ENCODE peak calls at places on chromosomes 11 and 22, in six cellular contexts. N, L, I, D, R and K are unnamed samples.

GRCh38 chr11:125951731-125952130 is 5.9 kb downstream of the VSIG10L2 start:
- DNase-seq in R (no peak), N (no peak), D (no peak), I (no peak), L (no peak), K (no peak)

GRCh38 chr11:9855579-9856260 is 191.8 kb downstream of the SWAP70 start:
- DNase-seq in R (no peak), D (no peak), L (no peak), N (no peak), I (no peak), K (peak; percentile 30)

GRCh38 chr11:1475841-1476240 is 10.7 kb downstream of the MOB2 start:
- DNase-seq in N (no peak), R (no peak), L (no peak), D (no peak), I (no peak), K (no peak)

GRCh38 chr11:60485987-60486386 is 6.6 kb upstream of the MS4A12 start:
- DNase-seq in D (no peak), I (no peak), R (no peak), N (no peak), L (no peak), K (no peak)

GRCh38 chr11:67252831-67253239 is 13.4 kb upstream of the GRK2 start:
- DNase-seq in D (no peak), L (no peak), R (no peak), N (no peak), I (no peak), K (peak; percentile 51)

GRCh38 chr11:65121447-65121864 is 478 bp downstream of the FAU start:
- DNase-seq in N (no peak), R (no peak), L (no peak), D (no peak), I (no peak), K (no peak)

GRCh38 chr22:39522567-39523300 is 2.4 kb downstream of the ATF4 start:
- DNase-seq in L (no peak), I (peak; percentile 49), D (peak; percentile 16), N (no peak), R (peak; percentile 72), K (peak; percentile 56)

GRCh38 chr11:15845261-15845660 is 511.1 kb downstream of the SOX6 start:
- DNase-seq in R (peak; percentile 24), I (no peak), D (no peak), N (no peak), L (no peak), K (no peak)

GRCh38 chr11:104221455-104221854 is 57.5 kb upstream of the PDGFD start:
- DNase-seq in R (no peak), D (no peak), L (no peak), N (no peak), I (no peak), K (no peak)

GRCh38 chr11:65915821-65916251 is 3.0 kb downstream of the C11orf68 start:
- DNase-seq in L (no peak), D (no peak), N (peak; percentile 93), R (no peak), I (no peak), K (peak; percentile 93)

GRCh38 chr11:126024143-126024542 is 38.5 kb downstream of the CDON start:
- DNase-seq in N (no peak), I (no peak), D (no peak), L (no peak), R (no peak), K (no peak)

GRCh38 chr11:62444835-62445234 is 26.0 kb downstream of the SCGB1A1 start:
- DNase-seq in R (no peak), D (no peak), L (no peak), I (no peak), N (no peak), K (no peak)

GRCh38 chr11:113477321-113477720 is 2.1 kb upstream of the DRD2 start:
- DNase-seq in L (no peak), D (peak; percentile 78), N (no peak), R (peak; percentile 61), I (peak; percentile 53), K (no peak)

GRCh38 chr11:86346513-86346912 is 28.2 kb upstream of the CCDC81 start:
- DNase-seq in L (no peak), I (no peak), D (no peak), N (no peak), R (no peak), K (no peak)

GRCh38 chr11:107821199-107821926 is 37.2 kb downstream of the SLC35F2 start:
- DNase-seq in L (no peak), I (no peak), R (no peak), N (no peak), D (no peak), K (no peak)

GRCh38 chr11:43738600-43739409 is 58.3 kb downstream of the HSD17B12 start:
- DNase-seq in D (no peak), I (no peak), N (peak; percentile 65), L (no peak), R (no peak), K (peak; percentile 61)

GRCh38 chr11:33262016-33262638 is 4.9 kb downstream of the HIPK3 start:
- DNase-seq in L (no peak), D (no peak), R (no peak), I (peak; percentile 29), N (no peak), K (no peak)

GRCh38 chr11:9972917-9973504 is 309.1 kb downstream of the SWAP70 start:
- DNase-seq in I (no peak), L (no peak), D (no peak), N (no peak), R (no peak), K (peak; percentile 47)

GRCh38 chr11:10954184-10954583 is 96.3 kb upstream of the ZBED5 start:
- DNase-seq in I (no peak), R (no peak), D (no peak), N (no peak), L (no peak), K (no peak)

GRCh38 chr11:86118201-86118600 is 49.3 kb upstream of the PICALM start:
- DNase-seq in L (no peak), R (no peak), I (no peak), N (no peak), D (no peak), K (no peak)

GRCh38 chr11:60854140-60854846 is 1.5 kb downstream of the PTGDR2 start:
- DNase-seq in D (no peak), N (no peak), I (no peak), L (no peak), R (no peak), K (no peak)

GRCh38 chr11:68865241-68865640 is 23.5 kb upstream of the CPT1A start:
- DNase-seq in D (no peak), I (no peak), L (no peak), R (no peak), N (no peak), K (no peak)

GRCh38 chr11:81995907-81996306 is 737.8 kb downstream of the FAM181B start:
- DNase-seq in I (no peak), N (no peak), L (no peak), D (peak; percentile 57), R (no peak), K (no peak)

GRCh38 chr22:44554411-44554810 is 56.4 kb upstream of the RTL6 start:
- DNase-seq in I (no peak), L (no peak), R (no peak), D (no peak), N (no peak), K (no peak)

GRCh38 chr11:133123371-133123770 is 408.9 kb downstream of the OPCML start:
- DNase-seq in I (no peak), R (no peak), L (no peak), D (no peak), N (no peak), K (no peak)

GRCh38 chr11:13927496-13927895 is 35.0 kb upstream of the SPON1 start:
- DNase-seq in I (no peak), L (no peak), N (no peak), R (no peak), D (no peak), K (no peak)

GRCh38 chr22:48663297-48663696 is 1164.4 kb downstream of the BRD1 start:
- DNase-seq in L (no peak), N (no peak), I (peak; percentile 2), D (no peak), R (no peak), K (no peak)

GRCh38 chr11:15665368-15665871 is 550.7 kb downstream of the INSC start:
- DNase-seq in L (no peak), R (no peak), D (no peak), I (no peak), N (no peak), K (no peak)

GRCh38 chr22:50477923-50478322 is 3.1 kb upstream of the SBF1 start:
- DNase-seq in N (no peak), L (no peak), R (no peak), I (no peak), D (no peak), K (no peak)

GRCh38 chr11:66421492-66422205 is 814 bp downstream of the NPAS4 start:
- DNase-seq in N (peak; percentile 77), I (no peak), D (no peak), R (no peak), L (peak; percentile 75), K (peak; percentile 94)

GRCh38 chr22:46406791-46407190 is 71.3 kb downstream of the TRMU start:
- DNase-seq in N (no peak), L (no peak), I (no peak), D (no peak), R (no peak), K (no peak)